ENCODE peak calls at places on chromosomes 3 and 15, in four cellular contexts. One of them, this sample, is unnamed.

GRCh38 chr3:42961633-42962032 is 17.5 kb upstream of the GASK1A start:
- DNase-seq in HCT116: peak
- DNase-seq in K562: peak
- DNase-seq in HepG2: peak
- DNase-seq in this sample: peak

GRCh38 chr3:53030864-53031445 is 14.9 kb downstream of the SFMBT1 start:
- DNase-seq in HCT116: no peak
- DNase-seq in K562: no peak
- DNase-seq in HepG2: no peak
- DNase-seq in this sample: no peak

GRCh38 chr3:146550743-146551510 is 6.5 kb upstream of the PLSCR1 start:
- DNase-seq in HCT116: peak
- DNase-seq in K562: no peak
- DNase-seq in HepG2: no peak
- DNase-seq in this sample: no peak

GRCh38 chr3:39843440-39843839 is 34.0 kb downstream of the MYRIP start:
- DNase-seq in HCT116: no peak
- DNase-seq in K562: peak
- DNase-seq in HepG2: no peak
- DNase-seq in this sample: no peak

GRCh38 chr15:68382286-68383007 is 49.5 kb downstream of the ITGA11 start:
- DNase-seq in HCT116: no peak
- DNase-seq in K562: no peak
- DNase-seq in HepG2: no peak
- DNase-seq in this sample: no peak

GRCh38 chr3:170054204-170054603 is 16.4 kb downstream of the GPR160 start:
- DNase-seq in HCT116: no peak
- DNase-seq in K562: peak
- DNase-seq in HepG2: no peak
- DNase-seq in this sample: no peak

GRCh38 chr15:95556225-95556624 is 774.3 kb upstream of the NR2F2 start:
- DNase-seq in HCT116: no peak
- DNase-seq in K562: no peak
- DNase-seq in HepG2: no peak
- DNase-seq in this sample: no peak

GRCh38 chr3:147216143-147216673 is 190.1 kb downstream of the ZIC4 start:
- DNase-seq in HCT116: no peak
- DNase-seq in K562: no peak
- DNase-seq in HepG2: no peak
- DNase-seq in this sample: no peak

GRCh38 chr15:73949496-73949895 is 23.2 kb downstream of the LOXL1 start:
- DNase-seq in HCT116: no peak
- DNase-seq in K562: no peak
- DNase-seq in HepG2: no peak
- DNase-seq in this sample: no peak

GRCh38 chr3:168888781-168889180 is 774.7 kb downstream of the MECOM start:
- DNase-seq in HCT116: no peak
- DNase-seq in K562: no peak
- DNase-seq in HepG2: no peak
- DNase-seq in this sample: no peak

GRCh38 chr15:26157081-26157480 is 294.0 kb upstream of the ATP10A start:
- DNase-seq in HCT116: no peak
- DNase-seq in K562: no peak
- DNase-seq in HepG2: no peak
- DNase-seq in this sample: peak

GRCh38 chr15:41577863-41578735 is 19.1 kb downstream of the TYRO3 start:
- DNase-seq in HCT116: no peak
- DNase-seq in K562: no peak
- DNase-seq in HepG2: no peak
- DNase-seq in this sample: no peak

GRCh38 chr3:46083956-46084355 is 56.7 kb upstream of the XCR1 start:
- DNase-seq in HCT116: no peak
- DNase-seq in K562: no peak
- DNase-seq in HepG2: no peak
- DNase-seq in this sample: no peak

GRCh38 chr3:73365756-73366397 is 258.9 kb downstream of the PDZRN3 start:
- DNase-seq in HCT116: no peak
- DNase-seq in K562: no peak
- DNase-seq in HepG2: no peak
- DNase-seq in this sample: no peak

GRCh38 chr3:133466531-133467386 is 66.9 kb downstream of the BFSP2 start:
- DNase-seq in HCT116: no peak
- DNase-seq in K562: no peak
- DNase-seq in HepG2: no peak
- DNase-seq in this sample: no peak

GRCh38 chr3:142566096-142566495 is 12.4 kb downstream of the ATR start:
- DNase-seq in HCT116: no peak
- DNase-seq in K562: no peak
- DNase-seq in HepG2: no peak
- DNase-seq in this sample: no peak

GRCh38 chr3:159626598-159626997 is 362.0 kb upstream of the IL12A start:
- DNase-seq in HCT116: no peak
- DNase-seq in K562: no peak
- DNase-seq in HepG2: no peak
- DNase-seq in this sample: no peak

GRCh38 chr3:87227835-87228144 is 681 bp downstream of the CHMP2B start:
- DNase-seq in HCT116: no peak
- DNase-seq in K562: no peak
- DNase-seq in HepG2: peak
- DNase-seq in this sample: no peak

GRCh38 chr3:46764206-46764605 is 46.5 kb upstream of the PRSS50 start:
- DNase-seq in HCT116: no peak
- DNase-seq in K562: no peak
- DNase-seq in HepG2: no peak
- DNase-seq in this sample: no peak

GRCh38 chr3:30504939-30505338 is 101.5 kb upstream of the TGFBR2 start:
- DNase-seq in HCT116: no peak
- DNase-seq in K562: no peak
- DNase-seq in HepG2: no peak
- DNase-seq in this sample: no peak

GRCh38 chr3:187002915-187003314 is 72.6 kb downstream of the ST6GAL1 start:
- DNase-seq in HCT116: no peak
- DNase-seq in K562: no peak
- DNase-seq in HepG2: no peak
- DNase-seq in this sample: no peak

GRCh38 chr15:77420610-77421369 is at the start of gene HMG20A:
- DNase-seq in HCT116: peak
- DNase-seq in K562: peak
- DNase-seq in HepG2: peak
- DNase-seq in this sample: peak

GRCh38 chr15:43095243-43095642 is 10.6 kb downstream of the UBR1 start:
- DNase-seq in HCT116: no peak
- DNase-seq in K562: peak
- DNase-seq in HepG2: no peak
- DNase-seq in this sample: no peak

GRCh38 chr3:127328391-127328790 is 40.5 kb upstream of the PRR20G start:
- DNase-seq in HCT116: no peak
- DNase-seq in K562: no peak
- DNase-seq in HepG2: no peak
- DNase-seq in this sample: no peak

GRCh38 chr15:93087825-93088199 is 1.2 kb downstream of the RGMA start:
- DNase-seq in HCT116: peak
- DNase-seq in K562: peak
- DNase-seq in HepG2: peak
- DNase-seq in this sample: peak

GRCh38 chr3:146222204-146223046 is 28.5 kb downstream of the PLSCR4 start:
- DNase-seq in HCT116: peak
- DNase-seq in K562: no peak
- DNase-seq in HepG2: peak
- DNase-seq in this sample: no peak

GRCh38 chr3:172369590-172370259 is 78.5 kb downstream of the GHSR start:
- DNase-seq in HCT116: no peak
- DNase-seq in K562: no peak
- DNase-seq in HepG2: no peak
- DNase-seq in this sample: no peak

GRCh38 chr3:124995460-124995994 is 60.3 kb downstream of the HEG1 start:
- DNase-seq in HCT116: peak
- DNase-seq in K562: peak
- DNase-seq in HepG2: peak
- DNase-seq in this sample: peak

GRCh38 chr3:71628571-71628970 is 45.0 kb upstream of the FOXP1 start:
- DNase-seq in HCT116: no peak
- DNase-seq in K562: no peak
- DNase-seq in HepG2: no peak
- DNase-seq in this sample: no peak

GRCh38 chr15:27686376-27686775 is 412.7 kb downstream of the OCA2 start:
- DNase-seq in HCT116: no peak
- DNase-seq in K562: no peak
- DNase-seq in HepG2: no peak
- DNase-seq in this sample: no peak

DNA sequence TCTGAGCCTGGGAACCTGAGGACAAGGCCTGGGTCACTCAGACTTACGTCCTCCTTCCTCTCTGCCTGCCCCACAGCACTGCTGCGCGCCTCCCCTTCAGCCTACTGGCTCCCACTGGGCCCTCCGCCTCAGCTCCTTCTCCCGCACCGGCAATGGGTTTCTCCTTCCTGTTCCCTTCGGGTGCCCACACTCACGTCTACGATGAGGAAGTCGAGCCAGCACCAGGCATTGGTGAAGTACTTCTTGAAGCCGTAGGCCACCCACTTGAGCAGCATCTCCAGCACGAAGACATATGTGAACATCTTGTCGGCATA is 70.0 kb downstream of the EXOG start:
- DNase-seq in HCT116: no peak
- DNase-seq in K562: no peak
- DNase-seq in HepG2: no peak
- DNase-seq in this sample: no peak
- TF ChIP-seq ELF1 in HCT116: no peak
- TF ChIP-seq ELF1 in K562: no peak
- TF ChIP-seq ELF1 in HepG2: no peak
- TF ChIP-seq ELF1 in this sample: no peak

DNA sequence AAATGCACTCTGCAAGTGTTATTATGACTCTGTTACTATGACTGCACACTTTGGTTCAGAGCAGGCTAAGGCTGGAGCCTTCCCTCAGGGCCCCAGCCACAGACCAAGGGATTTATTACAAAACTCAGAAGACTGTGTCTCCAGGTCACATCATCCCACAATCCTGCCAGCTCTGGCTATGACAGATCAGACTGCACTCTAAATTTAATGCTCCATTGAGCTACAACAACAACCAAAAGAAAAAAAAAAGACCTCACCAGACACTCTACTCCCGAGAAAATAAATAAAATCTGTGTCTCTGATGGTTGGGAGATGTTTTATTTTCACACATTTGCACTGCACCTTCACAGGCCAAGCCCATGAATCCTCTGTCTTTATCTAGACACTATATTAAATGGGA is 50.9 kb upstream of the CTNNB1 start:
- DNase-seq in HCT116: no peak
- DNase-seq in K562: no peak
- DNase-seq in HepG2: no peak
- DNase-seq in this sample: peak
- TF ChIP-seq ELF1 in HCT116: no peak
- TF ChIP-seq ELF1 in K562: no peak
- TF ChIP-seq ELF1 in HepG2: no peak
- TF ChIP-seq ELF1 in this sample: no peak

DNA sequence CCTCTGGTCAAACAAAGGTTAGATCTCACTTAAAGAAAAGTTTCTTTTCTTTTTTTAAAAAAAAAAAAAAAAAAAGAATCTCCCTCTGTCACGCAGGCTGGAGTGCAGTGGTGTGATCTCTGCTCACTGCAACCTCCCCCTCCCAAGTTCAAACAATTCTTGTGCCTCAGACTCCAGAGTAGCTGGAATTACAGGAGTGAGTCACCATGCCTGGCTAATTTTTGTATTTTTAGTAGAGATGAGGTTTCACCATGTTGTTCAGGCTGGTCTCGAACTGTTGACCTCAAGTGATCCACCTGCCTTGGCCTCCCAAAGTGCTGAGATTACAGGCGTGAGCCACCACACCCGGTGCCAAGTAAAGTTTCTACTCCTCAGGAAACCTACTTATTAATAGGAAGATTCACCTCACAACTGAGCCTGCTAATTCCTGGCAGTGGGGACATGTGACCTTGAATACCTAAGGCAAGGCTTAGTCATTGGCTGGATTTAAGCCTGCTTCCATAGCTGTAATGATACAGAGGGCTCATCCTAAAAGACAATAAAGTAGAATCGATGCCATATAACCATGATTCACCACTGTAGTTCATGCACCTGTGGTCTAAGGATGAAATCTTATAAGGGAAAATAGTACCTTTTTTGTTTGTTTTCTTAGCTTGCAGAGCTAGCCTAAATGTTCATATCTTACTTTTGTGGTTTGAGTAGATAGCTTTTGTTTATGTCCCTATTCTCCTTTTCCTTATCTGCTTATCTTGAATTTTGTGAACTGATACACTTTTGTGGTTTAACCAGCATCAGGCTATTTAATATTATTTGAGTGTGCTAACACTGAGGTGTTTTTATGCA is 24.8 kb upstream of the RBMS3 start:
- DNase-seq in HCT116: no peak
- DNase-seq in K562: no peak
- DNase-seq in HepG2: no peak
- DNase-seq in this sample: no peak
- TF ChIP-seq ELF1 in HCT116: no peak
- TF ChIP-seq ELF1 in K562: no peak
- TF ChIP-seq ELF1 in HepG2: no peak
- TF ChIP-seq ELF1 in this sample: no peak

DNA sequence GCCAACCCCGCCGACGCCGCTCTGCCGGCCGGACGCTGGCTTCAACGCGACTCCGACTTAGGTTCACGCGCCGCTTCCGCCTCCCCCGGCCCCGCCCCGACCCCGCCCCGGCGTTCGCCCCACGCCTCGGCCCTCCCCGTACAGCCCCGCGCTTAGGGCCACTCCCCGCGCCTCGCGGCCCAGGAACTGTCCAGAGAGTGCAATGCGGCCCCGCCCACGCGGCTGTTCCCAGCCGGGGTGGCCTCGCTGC is at the start of gene UBP1:
- DNase-seq in HCT116: no peak
- DNase-seq in K562: no peak
- DNase-seq in HepG2: no peak
- DNase-seq in this sample: peak
- TF ChIP-seq ELF1 in HCT116: no peak
- TF ChIP-seq ELF1 in K562: peak
- TF ChIP-seq ELF1 in HepG2: no peak
- TF ChIP-seq ELF1 in this sample: no peak

DNA sequence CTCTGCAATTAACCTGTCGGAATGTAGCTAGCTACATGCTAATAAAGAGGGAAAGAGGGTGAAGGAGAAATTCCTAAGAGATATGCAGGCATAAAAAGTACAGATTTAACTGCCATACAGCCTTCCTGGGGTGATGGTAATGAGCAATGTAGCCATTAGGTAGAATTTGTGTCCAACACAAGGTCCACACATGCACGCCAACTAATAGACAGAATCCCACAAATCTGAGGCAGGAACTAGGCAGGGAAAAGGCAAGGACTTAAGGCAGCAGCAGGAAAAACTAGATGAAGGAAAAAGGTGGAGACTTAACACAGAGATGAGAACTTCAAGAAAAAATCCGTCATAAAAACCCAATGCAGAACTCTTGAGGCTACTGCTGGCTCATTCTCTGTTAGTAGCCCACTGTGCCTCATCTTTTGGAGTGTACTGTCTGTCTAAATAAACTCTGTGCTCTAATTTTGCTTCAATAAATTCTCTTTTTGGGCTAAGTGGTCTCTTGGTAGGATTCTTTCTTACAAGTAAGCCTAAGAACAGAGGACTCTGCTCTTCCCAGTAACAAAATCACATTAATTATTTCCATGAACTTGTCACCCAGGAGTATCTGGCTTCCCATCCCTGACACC is 81.5 kb downstream of the BTLA start:
- DNase-seq in HCT116: no peak
- DNase-seq in K562: no peak
- DNase-seq in HepG2: no peak
- DNase-seq in this sample: no peak
- TF ChIP-seq ELF1 in HCT116: no peak
- TF ChIP-seq ELF1 in K562: no peak
- TF ChIP-seq ELF1 in HepG2: no peak
- TF ChIP-seq ELF1 in this sample: no peak

This sample was measured in SK-N-SH.